ENCODE peak calls at places on chromosome 9, in five cellular contexts. K is AG10803, T is heart right ventricle, V is NB4, N is fibroblast of lung. B is an unnamed sample.

GRCh38 chr9:97980918-97981827 is 2.0 kb upstream of the ANP32B start:
- DNase-seq in K (peak), T (peak), N (peak), V (peak), B (no peak)

GRCh38 chr9:101072259-101072658 is 43.7 kb downstream of the PLPPR1 start:
- DNase-seq in V (no peak), T (no peak), K (no peak), N (no peak), B (no peak)

GRCh38 chr9:79471577-79472543 is 99.9 kb upstream of the TLE4 start:
- DNase-seq in V (peak), K (peak), T (peak), N (peak), B (peak)

GRCh38 chr9:99189887-99190596 is 31.7 kb downstream of the ALG2 start:
- DNase-seq in V (no peak), K (no peak), N (peak), T (no peak), B (no peak)

GRCh38 chr9:91789941-91790340 is 160.1 kb downstream of the ROR2 start:
- DNase-seq in N (no peak), K (no peak), V (no peak), T (no peak), B (peak)

GRCh38 chr9:116271991-116272390 is 118.4 kb downstream of the PAPPA start:
- DNase-seq in N (no peak), K (no peak), T (no peak), V (no peak), B (no peak)

GRCh38 chr9:99015448-99015847 is 71.7 kb downstream of the COL15A1 start:
- DNase-seq in K (no peak), T (no peak), N (no peak), V (no peak), B (no peak)

GRCh38 chr9:93319992-93320490 is 131.4 kb upstream of the FAM120A start:
- DNase-seq in T (no peak), N (peak), K (no peak), V (no peak), B (no peak)

GRCh38 chr9:126531035-126531571 is 82.6 kb upstream of the LMX1B start:
- DNase-seq in T (no peak), V (no peak), N (no peak), K (no peak), B (no peak)

GRCh38 chr9:137276757-137277328 is 683 bp upstream of the TOR4A start:
- DNase-seq in V (peak), N (peak), K (peak), T (peak), B (peak)

GRCh38 chr9:105978822-105979221 is 284.5 kb downstream of the TMEM38B start:
- DNase-seq in K (no peak), T (no peak), N (no peak), V (no peak), B (no peak)

GRCh38 chr9:105978336-105978735 is 284.0 kb downstream of the TMEM38B start:
- DNase-seq in V (no peak), T (no peak), K (no peak), N (no peak), B (no peak)

GRCh38 chr9:105976257-105976656 is 281.9 kb downstream of the TMEM38B start:
- DNase-seq in V (no peak), K (no peak), T (no peak), N (no peak), B (no peak)

GRCh38 chr9:105973811-105974407 is 279.6 kb downstream of the TMEM38B start:
- DNase-seq in V (no peak), N (no peak), T (no peak), K (peak), B (peak)

DNA sequence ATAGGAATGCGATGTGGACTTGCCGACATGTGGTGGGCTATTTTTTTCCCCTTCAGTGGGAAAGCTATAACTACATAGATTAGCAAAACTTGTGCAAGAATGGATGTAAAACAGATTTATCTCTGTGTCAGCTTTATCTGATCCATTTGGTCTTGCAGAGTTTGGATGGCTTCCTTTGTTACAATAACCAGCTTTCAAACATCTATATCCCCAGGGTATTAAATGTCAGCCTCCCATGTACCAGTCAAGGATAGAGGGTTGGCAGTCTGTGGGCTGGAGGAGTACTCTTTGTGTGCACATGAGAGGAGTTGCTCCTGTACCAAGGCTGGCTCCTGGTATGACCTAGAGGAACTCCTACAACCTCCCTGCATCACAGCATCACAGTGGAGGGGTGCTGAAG is 285.0 kb downstream of the TMEM38B start:
- DNase-seq in N (no peak), V (no peak), T (no peak), K (no peak), B (no peak)
- TF ChIP-seq CTCF in N (no peak), V (no peak), T (no peak), K (no peak), B (no peak)

GRCh38 chr9:87770616-87771015 is 44.7 kb downstream of the CTSL start:
- DNase-seq in N (no peak), V (no peak), K (no peak), T (no peak), B (no peak)
- H3K4me3 ChIP-seq in N (no peak), V (no peak), K (no peak), T (no peak), B (no peak)

GRCh38 chr9:89564257-89564878 is 40.4 kb upstream of the GADD45G start:
- DNase-seq in T (no peak), V (peak), K (no peak), N (no peak), B (peak)
- TF ChIP-seq CTCF in T (no peak), V (peak), K (no peak), N (peak), B (peak)

GRCh38 chr9:5493597-5494511 is 16.5 kb upstream of the PDCD1LG2 start:
- DNase-seq in T (no peak), N (peak), V (peak), K (peak), B (peak)
- H3K4me3 ChIP-seq in T (no peak), N (no peak), V (no peak), K (no peak), B (no peak)

GRCh38 chr9:135761845-135762168 is 59.8 kb downstream of the KCNT1 start:
- DNase-seq in T (no peak), N (no peak), K (no peak), V (no peak), B (no peak)
- TF ChIP-seq CTCF in T (no peak), N (no peak), K (no peak), V (no peak), B (no peak)

DNA sequence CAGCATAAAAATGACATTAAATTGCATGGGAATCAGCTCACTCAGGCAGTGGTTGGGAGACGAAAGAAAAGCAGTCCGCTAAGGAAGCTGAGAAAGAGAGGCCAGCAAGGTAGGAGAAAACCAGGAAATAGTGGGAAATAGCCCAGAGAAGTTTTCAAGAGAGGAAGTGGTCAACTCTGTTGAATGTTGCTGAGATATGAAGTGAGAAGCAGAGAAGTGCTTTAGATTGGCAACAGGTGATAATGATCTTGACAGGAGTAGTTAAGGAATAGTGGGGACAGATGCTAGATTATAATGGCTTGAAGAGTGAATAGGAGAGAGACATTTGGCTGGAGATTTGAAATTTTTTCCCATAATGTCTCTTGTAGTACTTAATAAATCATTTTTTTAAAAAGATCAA is 30.8 kb downstream of the CNTRL start:
- DNase-seq in K (no peak), T (no peak), V (peak), N (no peak), B (no peak)
- H3K4me3 ChIP-seq in K (no peak), T (no peak), V (no peak), N (no peak), B (no peak)

GRCh38 chr9:2321523-2322148 is 300.0 kb upstream of the VLDLR start:
- DNase-seq in K (no peak), T (no peak), N (no peak), V (peak), B (peak)
- TF ChIP-seq CTCF in K (no peak), T (no peak), N (peak), V (no peak), B (peak)